ENCODE peak calls at places on chromosomes 13 and 19, in eight cellular contexts. One of them, this sample, is unnamed.

GRCh38 chr13:100542546-100543156 is 45.9 kb downstream of the GGACT start:
- DNase-seq in uterus: no peak
- DNase-seq in A549: peak; percentile 11
- DNase-seq in Peyer's patch: peak; percentile 10
- DNase-seq in hepatocyte: no peak
- DNase-seq in heart right ventricle: no peak
- DNase-seq in upper lobe of right lung: no peak
- DNase-seq in endodermal cell: no peak
- DNase-seq in this sample: no peak

GRCh38 chr19:17949956-17950309 is 17.0 kb upstream of the KCNN1 start:
- DNase-seq in uterus: no peak
- DNase-seq in heart right ventricle: no peak
- DNase-seq in upper lobe of right lung: no peak
- DNase-seq in A549: no peak
- DNase-seq in Peyer's patch: no peak
- DNase-seq in hepatocyte: no peak
- DNase-seq in endodermal cell: peak; percentile 86
- DNase-seq in this sample: no peak

GRCh38 chr19:42219812-42220750 is at the start of gene ZNF526:
- DNase-seq in heart right ventricle: peak; percentile 97
- DNase-seq in hepatocyte: peak; percentile 99
- DNase-seq in uterus: peak; percentile 98
- DNase-seq in A549: peak; percentile 100
- DNase-seq in Peyer's patch: peak; percentile 98
- DNase-seq in endodermal cell: peak; percentile 100
- DNase-seq in upper lobe of right lung: peak; percentile 98
- DNase-seq in this sample: peak; percentile 99

GRCh38 chr19:3470500-3471128 is 9.7 kb downstream of the SMIM24 start:
- DNase-seq in hepatocyte: no peak
- DNase-seq in upper lobe of right lung: no peak
- DNase-seq in Peyer's patch: no peak
- DNase-seq in heart right ventricle: no peak
- DNase-seq in endodermal cell: peak; percentile 40
- DNase-seq in uterus: peak; percentile 18
- DNase-seq in A549: no peak
- DNase-seq in this sample: no peak

GRCh38 chr13:22945321-22946226 is 235.2 kb upstream of the SGCG start:
- DNase-seq in uterus: no peak
- DNase-seq in heart right ventricle: no peak
- DNase-seq in endodermal cell: peak; percentile 2
- DNase-seq in Peyer's patch: no peak
- DNase-seq in upper lobe of right lung: no peak
- DNase-seq in A549: no peak
- DNase-seq in hepatocyte: no peak
- DNase-seq in this sample: no peak

GRCh38 chr19:57165846-57166245 is 1.4 kb downstream of the DUXA start:
- DNase-seq in upper lobe of right lung: no peak
- DNase-seq in Peyer's patch: no peak
- DNase-seq in A549: no peak
- DNase-seq in endodermal cell: no peak
- DNase-seq in heart right ventricle: no peak
- DNase-seq in hepatocyte: no peak
- DNase-seq in uterus: no peak
- DNase-seq in this sample: no peak

GRCh38 chr13:30601836-30602235 is 15.9 kb upstream of the USPL1 start:
- DNase-seq in uterus: no peak
- DNase-seq in A549: no peak
- DNase-seq in Peyer's patch: no peak
- DNase-seq in endodermal cell: no peak
- DNase-seq in hepatocyte: no peak
- DNase-seq in heart right ventricle: no peak
- DNase-seq in upper lobe of right lung: no peak
- DNase-seq in this sample: no peak

GRCh38 chr19:39409886-39410619 is 2.4 kb upstream of the PLEKHG2 start:
- DNase-seq in Peyer's patch: peak; percentile 86
- DNase-seq in upper lobe of right lung: peak; percentile 92
- DNase-seq in endodermal cell: no peak
- DNase-seq in uterus: peak; percentile 88
- DNase-seq in hepatocyte: peak; percentile 91
- DNase-seq in A549: no peak
- DNase-seq in heart right ventricle: peak; percentile 87
- DNase-seq in this sample: peak; percentile 71

GRCh38 chr19:48591021-48591420 is 15.5 kb upstream of the SPACA4 start:
- DNase-seq in uterus: no peak
- DNase-seq in hepatocyte: no peak
- DNase-seq in Peyer's patch: no peak
- DNase-seq in A549: no peak
- DNase-seq in heart right ventricle: no peak
- DNase-seq in endodermal cell: no peak
- DNase-seq in upper lobe of right lung: no peak
- DNase-seq in this sample: no peak

GRCh38 chr13:52921194-52921593 is 72.8 kb upstream of the PCDH8 start:
- DNase-seq in upper lobe of right lung: no peak
- DNase-seq in hepatocyte: no peak
- DNase-seq in A549: no peak
- DNase-seq in Peyer's patch: no peak
- DNase-seq in endodermal cell: no peak
- DNase-seq in heart right ventricle: no peak
- DNase-seq in uterus: no peak
- DNase-seq in this sample: no peak

GRCh38 chr19:7527516-7528191 is 5.2 kb downstream of the MCOLN1 start:
- DNase-seq in heart right ventricle: no peak
- DNase-seq in endodermal cell: no peak
- DNase-seq in upper lobe of right lung: no peak
- DNase-seq in hepatocyte: no peak
- DNase-seq in A549: no peak
- DNase-seq in Peyer's patch: peak; percentile 43
- DNase-seq in uterus: no peak
- DNase-seq in this sample: no peak

GRCh38 chr13:56706485-56706884 is 434.2 kb upstream of the PRR20A start:
- DNase-seq in hepatocyte: no peak
- DNase-seq in A549: no peak
- DNase-seq in heart right ventricle: no peak
- DNase-seq in uterus: no peak
- DNase-seq in upper lobe of right lung: no peak
- DNase-seq in Peyer's patch: no peak
- DNase-seq in endodermal cell: no peak
- DNase-seq in this sample: no peak

GRCh38 chr19:2462635-2463421 is 6.1 kb upstream of the LMNB2 start:
- DNase-seq in heart right ventricle: peak; percentile 87
- DNase-seq in uterus: peak; percentile 94
- DNase-seq in upper lobe of right lung: peak; percentile 91
- DNase-seq in endodermal cell: peak; percentile 99
- DNase-seq in Peyer's patch: peak; percentile 81
- DNase-seq in hepatocyte: peak; percentile 95
- DNase-seq in A549: no peak
- DNase-seq in this sample: peak; percentile 76

GRCh38 chr13:80452279-80452678 is 111.4 kb upstream of the SPRY2 start:
- DNase-seq in hepatocyte: no peak
- DNase-seq in upper lobe of right lung: no peak
- DNase-seq in heart right ventricle: no peak
- DNase-seq in uterus: no peak
- DNase-seq in Peyer's patch: no peak
- DNase-seq in A549: no peak
- DNase-seq in endodermal cell: no peak
- DNase-seq in this sample: no peak

GRCh38 chr13:33859691-33860303 is 41.8 kb downstream of the RFC3 start:
- DNase-seq in hepatocyte: no peak
- DNase-seq in uterus: no peak
- DNase-seq in heart right ventricle: no peak
- DNase-seq in upper lobe of right lung: no peak
- DNase-seq in Peyer's patch: no peak
- DNase-seq in endodermal cell: no peak
- DNase-seq in A549: no peak
- DNase-seq in this sample: no peak

GRCh38 chr19:3899531-3900294 is 19.2 kb downstream of the ATCAY start:
- DNase-seq in Peyer's patch: no peak
- DNase-seq in upper lobe of right lung: no peak
- DNase-seq in hepatocyte: peak; percentile 16
- DNase-seq in uterus: peak; percentile 21
- DNase-seq in heart right ventricle: no peak
- DNase-seq in endodermal cell: no peak
- DNase-seq in A549: no peak
- DNase-seq in this sample: no peak

GRCh38 chr13:106314417-106314816 is 221.0 kb downstream of the EFNB2 start:
- DNase-seq in endodermal cell: peak; percentile 61
- DNase-seq in A549: no peak
- DNase-seq in uterus: no peak
- DNase-seq in hepatocyte: no peak
- DNase-seq in heart right ventricle: no peak
- DNase-seq in upper lobe of right lung: no peak
- DNase-seq in Peyer's patch: no peak
- DNase-seq in this sample: no peak

GRCh38 chr13:106306748-106307277 is 228.6 kb downstream of the EFNB2 start:
- DNase-seq in upper lobe of right lung: no peak
- DNase-seq in hepatocyte: no peak
- DNase-seq in endodermal cell: no peak
- DNase-seq in uterus: no peak
- DNase-seq in Peyer's patch: no peak
- DNase-seq in heart right ventricle: no peak
- DNase-seq in A549: no peak
- DNase-seq in this sample: no peak

GRCh38 chr13:106310450-106310849 is 225.0 kb downstream of the EFNB2 start:
- DNase-seq in upper lobe of right lung: no peak
- DNase-seq in hepatocyte: no peak
- DNase-seq in uterus: no peak
- DNase-seq in A549: no peak
- DNase-seq in Peyer's patch: no peak
- DNase-seq in endodermal cell: no peak
- DNase-seq in heart right ventricle: no peak
- DNase-seq in this sample: no peak

GRCh38 chr13:106311004-106311403 is 224.5 kb downstream of the EFNB2 start:
- DNase-seq in upper lobe of right lung: no peak
- DNase-seq in A549: no peak
- DNase-seq in endodermal cell: no peak
- DNase-seq in Peyer's patch: no peak
- DNase-seq in hepatocyte: no peak
- DNase-seq in uterus: no peak
- DNase-seq in heart right ventricle: no peak
- DNase-seq in this sample: no peak
- H3K9me3 ChIP-seq in upper lobe of right lung: no peaks in the 10 kb centered on the region
- H3K9me3 ChIP-seq in A549: no peaks in the 10 kb centered on the region
- H3K9me3 ChIP-seq in endodermal cell: no peaks in the 10 kb centered on the region
- H3K9me3 ChIP-seq in Peyer's patch: no peaks in the 10 kb centered on the region
- H3K9me3 ChIP-seq in hepatocyte: no peaks in the 10 kb centered on the region
- H3K9me3 ChIP-seq in uterus: no peaks in the 10 kb centered on the region
- H3K9me3 ChIP-seq in heart right ventricle: no peaks in the 10 kb centered on the region
- H3K9me3 ChIP-seq in this sample: no peaks in the 10 kb centered on the region

DNA sequence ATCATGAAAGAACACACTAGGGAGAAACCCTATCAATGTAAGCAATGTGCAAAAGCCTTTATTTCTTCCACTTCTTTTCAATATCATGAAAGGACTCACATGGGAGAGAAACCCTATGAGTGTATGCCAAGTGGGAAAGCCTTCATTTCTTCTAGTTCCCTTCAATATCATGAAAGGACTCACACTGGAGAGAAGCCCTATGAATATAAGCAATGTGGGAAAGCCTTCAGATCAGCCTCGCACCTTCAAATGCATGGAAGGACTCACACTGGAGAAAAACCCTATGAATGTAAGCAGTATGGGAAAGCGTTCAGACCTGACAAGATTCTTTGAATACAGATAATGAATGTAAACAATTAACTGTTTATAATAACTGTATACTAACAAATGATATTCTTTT is 15.0 kb upstream of the ZNF439 start:
- DNase-seq in A549: no peak
- DNase-seq in heart right ventricle: no peak
- DNase-seq in endodermal cell: no peak
- DNase-seq in uterus: no peak
- DNase-seq in hepatocyte: no peak
- DNase-seq in Peyer's patch: no peak
- DNase-seq in upper lobe of right lung: no peak
- DNase-seq in this sample: no peak
- H3K9me3 ChIP-seq in A549: peaks cover 3% of the 10 kb centered on the region
- H3K9me3 ChIP-seq in heart right ventricle: peaks cover 5% of the 10 kb centered on the region
- H3K9me3 ChIP-seq in endodermal cell: peaks cover 80% of the 10 kb centered on the region
- H3K9me3 ChIP-seq in uterus: no peaks in the 10 kb centered on the region
- H3K9me3 ChIP-seq in hepatocyte: peaks cover 50% of the 10 kb centered on the region
- H3K9me3 ChIP-seq in Peyer's patch: no peaks in the 10 kb centered on the region
- H3K9me3 ChIP-seq in upper lobe of right lung: peaks cover 36% of the 10 kb centered on the region
- H3K9me3 ChIP-seq in this sample: peaks cover 15% of the 10 kb centered on the region

GRCh38 chr19:5265260-5265659 is 75.4 kb downstream of the PTPRS start:
- DNase-seq in endodermal cell: no peak
- DNase-seq in hepatocyte: no peak
- DNase-seq in heart right ventricle: no peak
- DNase-seq in Peyer's patch: no peak
- DNase-seq in upper lobe of right lung: no peak
- DNase-seq in A549: no peak
- DNase-seq in uterus: no peak
- DNase-seq in this sample: no peak

GRCh38 chr19:5268801-5269200 is 71.8 kb downstream of the PTPRS start:
- DNase-seq in A549: no peak
- DNase-seq in upper lobe of right lung: no peak
- DNase-seq in Peyer's patch: no peak
- DNase-seq in uterus: no peak
- DNase-seq in heart right ventricle: no peak
- DNase-seq in endodermal cell: no peak
- DNase-seq in hepatocyte: no peak
- DNase-seq in this sample: no peak

GRCh38 chr19:5269926-5270325 is 70.7 kb downstream of the PTPRS start:
- DNase-seq in upper lobe of right lung: no peak
- DNase-seq in heart right ventricle: no peak
- DNase-seq in Peyer's patch: no peak
- DNase-seq in endodermal cell: no peak
- DNase-seq in hepatocyte: no peak
- DNase-seq in uterus: no peak
- DNase-seq in A549: no peak
- DNase-seq in this sample: no peak

GRCh38 chr19:5271145-5271544 is 69.5 kb downstream of the PTPRS start:
- DNase-seq in uterus: no peak
- DNase-seq in Peyer's patch: no peak
- DNase-seq in upper lobe of right lung: no peak
- DNase-seq in hepatocyte: no peak
- DNase-seq in endodermal cell: no peak
- DNase-seq in heart right ventricle: no peak
- DNase-seq in A549: peak; percentile 24
- DNase-seq in this sample: no peak

GRCh38 chr19:5269279-5269678 is 71.3 kb downstream of the PTPRS start:
- DNase-seq in A549: no peak
- DNase-seq in hepatocyte: no peak
- DNase-seq in upper lobe of right lung: no peak
- DNase-seq in heart right ventricle: no peak
- DNase-seq in uterus: no peak
- DNase-seq in endodermal cell: no peak
- DNase-seq in Peyer's patch: no peak
- DNase-seq in this sample: no peak
- H3K9me3 ChIP-seq in A549: no peaks in the 10 kb centered on the region
- H3K9me3 ChIP-seq in hepatocyte: no peaks in the 10 kb centered on the region
- H3K9me3 ChIP-seq in upper lobe of right lung: no peaks in the 10 kb centered on the region
- H3K9me3 ChIP-seq in heart right ventricle: no peaks in the 10 kb centered on the region
- H3K9me3 ChIP-seq in uterus: no peaks in the 10 kb centered on the region
- H3K9me3 ChIP-seq in endodermal cell: no peaks in the 10 kb centered on the region
- H3K9me3 ChIP-seq in Peyer's patch: no peaks in the 10 kb centered on the region
- H3K9me3 ChIP-seq in this sample: no peaks in the 10 kb centered on the region

DNA sequence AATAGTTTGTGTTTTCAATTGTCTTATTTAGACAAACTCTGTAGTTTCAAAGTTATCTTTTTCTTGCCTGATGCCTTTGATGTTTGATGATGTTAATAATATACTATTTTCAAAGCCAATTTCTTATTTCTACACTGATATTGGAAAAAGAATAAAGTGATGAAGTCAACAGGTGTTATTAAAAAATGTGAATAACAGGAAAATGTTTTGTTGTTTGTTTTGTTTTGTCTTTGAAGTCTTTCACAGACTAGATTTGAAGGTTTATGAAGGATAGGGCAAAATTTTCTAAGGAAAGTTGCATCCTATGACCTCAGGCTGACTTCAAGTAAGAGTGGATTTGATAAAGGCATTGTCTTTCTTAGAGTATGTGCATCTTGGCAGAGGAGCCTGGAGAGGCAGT is 31.2 kb downstream of the ZNF790 start:
- DNase-seq in uterus: no peak
- DNase-seq in endodermal cell: no peak
- DNase-seq in hepatocyte: no peak
- DNase-seq in Peyer's patch: no peak
- DNase-seq in A549: no peak
- DNase-seq in heart right ventricle: no peak
- DNase-seq in upper lobe of right lung: no peak
- DNase-seq in this sample: no peak
- H3K9me3 ChIP-seq in uterus: no peaks in the 10 kb centered on the region
- H3K9me3 ChIP-seq in endodermal cell: peaks cover 90% of the 10 kb centered on the region
- H3K9me3 ChIP-seq in hepatocyte: peaks cover 31% of the 10 kb centered on the region
- H3K9me3 ChIP-seq in Peyer's patch: no peaks in the 10 kb centered on the region
- H3K9me3 ChIP-seq in A549: peaks cover 84% of the 10 kb centered on the region
- H3K9me3 ChIP-seq in heart right ventricle: peaks cover 4% of the 10 kb centered on the region
- H3K9me3 ChIP-seq in upper lobe of right lung: peaks cover 70% of the 10 kb centered on the region
- H3K9me3 ChIP-seq in this sample: peaks cover 19% of the 10 kb centered on the region